ENCODE peak calls at places on chromosomes 16 and 17, in ten cellular contexts. A is fibroblast of lung, S is K562, U is psoas muscle, Z is adipocyte, R is mesenchymal stem cell, N is heart right ventricle, C is H1, B is HCT116, Q is astrocyte. V is an unnamed sample.

GRCh38 chr16:63185235-63185780 is 1149.1 kb upstream of the CDH8 start:
- DNase-seq in A (no peak), S (no peak), U (no peak), Z (no peak), R (no peak), N (no peak), C (no peak), B (no peak), Q (no peak), V (no peak)

GRCh38 chr16:69404275-69404805 is 18.5 kb upstream of the TERF2 start:
- DNase-seq in A (peak; percentile 74), S (peak; percentile 59), U (no peak), Z (peak; percentile 70), R (peak; percentile 76), N (peak; percentile 27), C (no peak), B (peak; percentile 95), Q (peak; percentile 69), V (peak; percentile 94)

GRCh38 chr16:66359012-66359411 is 7.5 kb upstream of the CDH5 start:
- DNase-seq in A (peak; percentile 77), S (no peak), U (no peak), Z (no peak), R (peak; percentile 18), N (no peak), C (no peak), B (no peak), Q (peak; percentile 66), V (no peak)

GRCh38 chr17:66612993-66613392 is 221.9 kb upstream of the CACNG5 start:
- DNase-seq in A (no peak), S (no peak), U (no peak), Z (no peak), R (no peak), N (no peak), C (no peak), B (no peak), Q (no peak), V (no peak)

GRCh38 chr16:89657442-89658220 is at the start of the genes CHMP1A and SPATA33:
- DNase-seq in A (peak; percentile 72), S (peak; percentile 95), U (peak; percentile 93), Z (peak; percentile 94), R (peak; percentile 85), N (peak; percentile 90), C (peak; percentile 97), B (peak; percentile 80), Q (peak; percentile 54), V (peak; percentile 78)

GRCh38 chr16:11667824-11668589 is at the start of gene SNN:
- DNase-seq in A (peak; percentile 79), S (peak; percentile 99), U (peak; percentile 93), Z (peak; percentile 96), R (peak; percentile 87), N (peak; percentile 88), C (peak; percentile 86), B (peak; percentile 39), Q (peak; percentile 55), V (peak; percentile 82)

GRCh38 chr17:66834919-66835454 is at the start of gene CACNG5:
- DNase-seq in A (no peak), S (peak; percentile 93), U (no peak), Z (no peak), R (no peak), N (no peak), C (peak; percentile 80), B (no peak), Q (no peak), V (no peak)

GRCh38 chr17:57337390-57337789 is 81.1 kb downstream of the MSI2 start:
- DNase-seq in A (no peak), S (no peak), U (no peak), Z (no peak), R (no peak), N (peak; percentile 38), C (no peak), B (no peak), Q (no peak), V (no peak)

GRCh38 chr16:77599793-77600415 is 122.4 kb upstream of the NUDT7 start:
- DNase-seq in A (no peak), S (peak; percentile 22), U (no peak), Z (peak; percentile 27), R (peak; percentile 56), N (peak; percentile 19), C (no peak), B (peak; percentile 19), Q (peak; percentile 20), V (peak; percentile 41)

GRCh38 chr16:66948034-66948821 is 12.8 kb upstream of the CES3 start:
- DNase-seq in A (no peak), S (no peak), U (no peak), Z (peak; percentile 48), R (no peak), N (no peak), C (no peak), B (no peak), Q (no peak), V (no peak)

GRCh38 chr17:82205720-82206508 is 6.7 kb downstream of the CCDC57 start:
- DNase-seq in A (peak; percentile 81), S (peak; percentile 82), U (peak; percentile 85), Z (peak; percentile 96), R (peak; percentile 89), N (peak; percentile 81), C (peak; percentile 82), B (peak; percentile 93), Q (peak; percentile 67), V (peak; percentile 84)

GRCh38 chr17:80475949-80476876 is at the start of gene NPTX1:
- DNase-seq in A (no peak), S (peak; percentile 53), U (no peak), Z (peak; percentile 73), R (no peak), N (no peak), C (peak; percentile 64), B (no peak), Q (no peak), V (no peak)

GRCh38 chr17:2883544-2884203 is 87.4 kb downstream of the RAP1GAP2 start:
- DNase-seq in A (peak; percentile 59), S (no peak), U (no peak), Z (no peak), R (peak; percentile 29), N (peak; percentile 44), C (no peak), B (no peak), Q (peak; percentile 38), V (peak; percentile 39)

GRCh38 chr17:67386965-67387551 is 10.0 kb downstream of the PITPNC1 start:
- DNase-seq in A (peak; percentile 20), S (peak; percentile 67), U (no peak), Z (peak; percentile 61), R (peak; percentile 30), N (no peak), C (peak; percentile 91), B (peak; percentile 64), Q (peak; percentile 10), V (peak; percentile 56)

GRCh38 chr17:40331743-40332641 is 23.0 kb downstream of the RARA start:
- DNase-seq in A (peak; percentile 69), S (no peak), U (peak; percentile 93), Z (peak; percentile 57), R (no peak), N (peak; percentile 92), C (no peak), B (no peak), Q (peak; percentile 41), V (no peak)

GRCh38 chr16:383326-384020 is 1.7 kb upstream of the PGAP6 start:
- DNase-seq in A (no peak), S (no peak), U (no peak), Z (no peak), R (peak; percentile 48), N (no peak), C (peak; percentile 83), B (peak; percentile 59), Q (no peak), V (no peak)

GRCh38 chr17:17860761-17861107 is 23.9 kb upstream of the SREBF1 start:
- DNase-seq in A (no peak), S (no peak), U (no peak), Z (no peak), R (no peak), N (no peak), C (no peak), B (no peak), Q (no peak), V (no peak)

GRCh38 chr17:7674934-7675333 is 12.4 kb downstream of the TP53 start:
- DNase-seq in A (no peak), S (no peak), U (no peak), Z (no peak), R (no peak), N (no peak), C (no peak), B (no peak), Q (no peak), V (no peak)
- H3K36me3 ChIP-seq in A (peaks cover 16% of the 10 kb centered on the region), S (peaks cover 35% of the 10 kb centered on the region), U (peaks cover 16% of the 10 kb centered on the region), Z (peaks cover 53% of the 10 kb centered on the region), R (peaks cover 45% of the 10 kb centered on the region), N (peaks cover 60% of the 10 kb centered on the region), C (peaks cover 38% of the 10 kb centered on the region), B (peaks cover 24% of the 10 kb centered on the region), Q (peaks cover 23% of the 10 kb centered on the region), V (peaks cover 30% of the 10 kb centered on the region)

GRCh38 chr17:38528101-38528500 is 77.7 kb downstream of the SRCIN1 start:
- DNase-seq in A (no peak), S (no peak), U (no peak), Z (no peak), R (no peak), N (no peak), C (no peak), B (no peak), Q (no peak), V (no peak)
- H3K36me3 ChIP-seq in A (no peaks in the 10 kb centered on the region), S (no peaks in the 10 kb centered on the region), U (no peaks in the 10 kb centered on the region), Z (no peaks in the 10 kb centered on the region), R (no peaks in the 10 kb centered on the region), N (no peaks in the 10 kb centered on the region), C (no peaks in the 10 kb centered on the region), B (no peaks in the 10 kb centered on the region), Q (no peaks in the 10 kb centered on the region), V (no peaks in the 10 kb centered on the region)

DNA sequence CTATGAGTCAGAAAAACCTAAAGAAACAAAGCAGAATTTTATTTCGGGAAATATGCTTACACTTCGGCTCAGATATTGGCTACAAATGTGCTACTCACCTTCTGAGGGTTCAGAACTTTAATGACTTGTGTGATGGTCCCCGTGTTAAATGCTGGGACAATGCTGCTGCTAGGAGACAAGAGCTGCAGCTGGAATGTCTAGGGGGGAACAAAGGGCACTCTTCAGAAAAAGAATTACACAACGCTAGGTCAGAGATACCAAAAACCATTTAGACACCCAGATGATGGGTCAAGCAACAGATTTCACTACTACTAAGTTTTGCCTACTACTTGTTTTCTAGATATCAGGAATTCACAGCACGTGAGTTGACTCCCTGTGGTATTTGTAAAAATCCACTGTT is 10.0 kb upstream of the PHLPP2 start:
- DNase-seq in A (no peak), S (no peak), U (no peak), Z (no peak), R (no peak), N (no peak), C (no peak), B (no peak), Q (no peak), V (peak; percentile 12)
- H3K36me3 ChIP-seq in A (peaks cover 17% of the 10 kb centered on the region), S (peaks cover 77% of the 10 kb centered on the region), U (peaks cover 20% of the 10 kb centered on the region), Z (peaks cover 89% of the 10 kb centered on the region), R (peaks cover 86% of the 10 kb centered on the region), N (peaks cover 93% of the 10 kb centered on the region), C (peaks cover 26% of the 10 kb centered on the region), B (peaks cover 36% of the 10 kb centered on the region), Q (peaks cover 58% of the 10 kb centered on the region), V (peaks cover 71% of the 10 kb centered on the region)

GRCh38 chr16:14650629-14651028 is 17.9 kb downstream of the BFAR start:
- DNase-seq in A (no peak), S (no peak), U (no peak), Z (no peak), R (no peak), N (no peak), C (no peak), B (no peak), Q (no peak), V (no peak)

GRCh38 chr16:14652726-14653125 is 20.0 kb downstream of the BFAR start:
- DNase-seq in A (no peak), S (no peak), U (no peak), Z (no peak), R (no peak), N (no peak), C (no peak), B (no peak), Q (no peak), V (no peak)

GRCh38 chr16:14649816-14650215 is 17.1 kb downstream of the BFAR start:
- DNase-seq in A (no peak), S (no peak), U (no peak), Z (no peak), R (no peak), N (no peak), C (no peak), B (no peak), Q (no peak), V (no peak)
- H3K36me3 ChIP-seq in A (peaks cover 10% of the 10 kb centered on the region), S (peaks cover 85% of the 10 kb centered on the region), U (peaks cover 11% of the 10 kb centered on the region), Z (peaks cover 83% of the 10 kb centered on the region), R (peaks cover 85% of the 10 kb centered on the region), N (peaks cover 100% of the 10 kb centered on the region), C (peaks cover 48% of the 10 kb centered on the region), B (peaks cover 55% of the 10 kb centered on the region), Q (peaks cover 37% of the 10 kb centered on the region), V (peaks cover 42% of the 10 kb centered on the region)